ENCODE peak calls at places on chromosomes 7 and 10, in eight cellular contexts. H is transverse colon, M is H54, Y is body of pancreas, D is sigmoid colon, Z is HCT116, R is gastrocnemius medialis, T is prostate gland. G is an unnamed sample.

GRCh38 chr7:139112741-139113250 is 3.3 kb upstream of the ZC3HAV1 start:
- DNase-seq in H (no peak), M (no peak), Y (no peak), D (no peak), Z (no peak), R (no peak), T (no peak), G (no peak)

GRCh38 chr7:91249506-91250233 is 14.6 kb upstream of the FZD1 start:
- DNase-seq in H (no peak), M (peak; percentile 43), Y (no peak), D (no peak), Z (no peak), R (no peak), T (peak; percentile 19), G (no peak)

GRCh38 chr10:71804067-71804466 is 30.7 kb upstream of the VSIR start:
- DNase-seq in H (no peak), M (no peak), Y (no peak), D (no peak), Z (no peak), R (no peak), T (no peak), G (no peak)

GRCh38 chr10:68333905-68334431 is 1.2 kb upstream of the PBLD start:
- DNase-seq in H (no peak), M (no peak), Y (no peak), D (no peak), Z (no peak), R (no peak), T (no peak), G (peak; percentile 59)

GRCh38 chr7:122717356-122718089 is 14.8 kb upstream of the RNF148 start:
- DNase-seq in H (no peak), M (no peak), Y (no peak), D (no peak), Z (no peak), R (no peak), T (no peak), G (no peak)

GRCh38 chr7:47751068-47751467 is 169.2 kb upstream of the TNS3 start:
- DNase-seq in H (no peak), M (no peak), Y (no peak), D (no peak), Z (no peak), R (no peak), T (no peak), G (no peak)

GRCh38 chr7:21426286-21426957 is 1.5 kb upstream of the SP4 start:
- DNase-seq in H (no peak), M (no peak), Y (no peak), D (no peak), Z (no peak), R (no peak), T (no peak), G (peak; percentile 82)

GRCh38 chr7:136741941-136742340 is 126.5 kb upstream of the CHRM2 start:
- DNase-seq in H (no peak), M (no peak), Y (no peak), D (no peak), Z (no peak), R (no peak), T (no peak), G (no peak)

GRCh38 chr10:32210306-32211045 is 136.5 kb downstream of the EPC1 start:
- DNase-seq in H (peak; percentile 24), M (peak; percentile 42), Y (peak; percentile 22), D (no peak), Z (peak; percentile 74), R (no peak), T (no peak), G (peak; percentile 34)

GRCh38 chr10:78780551-78780961 is 288.2 kb upstream of the ZMIZ1 start:
- DNase-seq in H (no peak), M (no peak), Y (no peak), D (no peak), Z (no peak), R (peak; percentile 48), T (no peak), G (no peak)

GRCh38 chr10:7185367-7185690 is 225.5 kb downstream of the SFMBT2 start:
- DNase-seq in H (no peak), M (no peak), Y (no peak), D (no peak), Z (no peak), R (no peak), T (no peak), G (no peak)

GRCh38 chr10:71978476-71978875 is 14.3 kb downstream of the CHST3 start:
- DNase-seq in H (no peak), M (no peak), Y (no peak), D (no peak), Z (no peak), R (no peak), T (no peak), G (peak; percentile 38)

GRCh38 chr10:80157561-80157960 is 25.0 kb downstream of the PLAC9 start:
- DNase-seq in H (no peak), M (no peak), Y (no peak), D (peak; percentile 60), Z (no peak), R (no peak), T (no peak), G (no peak)

GRCh38 chr10:80160361-80161128 is 28.0 kb downstream of the PLAC9 start:
- DNase-seq in H (no peak), M (no peak), Y (no peak), D (no peak), Z (no peak), R (no peak), T (no peak), G (no peak)

GRCh38 chr10:80158598-80159127 is 26.1 kb downstream of the PLAC9 start:
- DNase-seq in H (peak; percentile 67), M (peak; percentile 89), Y (peak; percentile 45), D (peak; percentile 96), Z (peak; percentile 82), R (peak; percentile 89), T (peak; percentile 79), G (no peak)

GRCh38 chr10:80158126-80158525 is 25.6 kb downstream of the PLAC9 start:
- DNase-seq in H (no peak), M (no peak), Y (no peak), D (peak; percentile 64), Z (no peak), R (no peak), T (no peak), G (no peak)

GRCh38 chr10:80159166-80159888 is 26.8 kb downstream of the PLAC9 start:
- DNase-seq in H (no peak), M (no peak), Y (no peak), D (peak; percentile 50), Z (no peak), R (no peak), T (no peak), G (no peak)
- TF ChIP-seq POLR2A in H (no peak), M (no peak), Y (no peak), D (no peak), Z (no peak), R (no peak), T (no peak), G (no peak)

GRCh38 chr7:76353744-76354143 is 5.0 kb downstream of the YWHAG start:
- DNase-seq in H (no peak), M (no peak), Y (no peak), D (peak; percentile 52), Z (no peak), R (no peak), T (no peak), G (no peak)

GRCh38 chr7:76354981-76355730 is 3.6 kb downstream of the YWHAG start:
- DNase-seq in H (no peak), M (no peak), Y (no peak), D (peak; percentile 18), Z (no peak), R (no peak), T (no peak), G (no peak)

GRCh38 chr7:76356823-76357222 is 2.0 kb downstream of the YWHAG start:
- DNase-seq in H (peak; percentile 35), M (no peak), Y (no peak), D (peak; percentile 40), Z (no peak), R (peak; percentile 8), T (no peak), G (peak; percentile 74)

GRCh38 chr7:76356115-76356514 is 2.7 kb downstream of the YWHAG start:
- DNase-seq in H (no peak), M (no peak), Y (no peak), D (no peak), Z (no peak), R (no peak), T (no peak), G (no peak)

GRCh38 chr7:76354516-76354915 is 4.3 kb downstream of the YWHAG start:
- DNase-seq in H (no peak), M (no peak), Y (no peak), D (no peak), Z (no peak), R (no peak), T (no peak), G (no peak)
- TF ChIP-seq POLR2A in H (no peak), M (no peak), Y (no peak), D (no peak), Z (no peak), R (no peak), T (no peak), G (no peak)

DNA sequence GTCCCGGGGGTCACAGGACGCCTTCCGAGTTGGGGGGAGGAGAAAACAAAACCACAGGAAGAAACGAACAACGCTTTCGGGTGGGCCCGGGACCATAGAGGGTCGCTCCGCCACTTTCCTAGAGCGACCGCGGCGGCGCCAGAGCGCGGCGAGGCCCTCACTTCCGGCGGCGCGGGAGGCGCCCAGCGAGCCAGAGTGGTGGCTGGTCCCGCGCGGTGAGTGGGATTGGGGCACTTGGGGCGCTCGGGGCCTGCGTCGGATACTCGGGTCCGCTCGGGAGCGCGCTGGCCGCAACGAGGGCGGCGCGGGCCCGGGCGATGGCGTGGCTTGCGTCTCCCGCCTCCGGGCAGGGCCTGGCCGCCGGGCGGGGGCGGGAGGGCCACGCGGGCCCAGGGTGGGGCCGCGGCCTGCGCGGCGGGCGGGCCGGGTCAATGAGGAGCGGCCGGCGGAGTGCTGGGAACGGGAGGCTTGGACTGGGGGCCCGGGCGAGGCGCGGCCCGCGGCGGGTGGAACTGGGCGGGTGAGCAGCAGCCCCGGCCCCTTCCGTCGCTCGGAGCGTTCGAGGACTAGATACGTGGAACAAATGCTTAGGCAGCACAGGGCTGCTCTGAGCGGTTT is at the start of gene ZNF22:
- DNase-seq in H (peak; percentile 74), M (peak; percentile 45), Y (peak; percentile 65), D (peak; percentile 82), Z (no peak), R (peak; percentile 17), T (no peak), G (peak; percentile 88)
- TF ChIP-seq POLR2A in H (peak; percentile 35), M (peak; percentile 51), Y (no peak), D (peak; percentile 48), Z (no peak), R (no peak), T (peak; percentile 46), G (peak; percentile 44)

GRCh38 chr10:114172776-114173555 is 1.0 kb downstream of the CCDC186 start:
- DNase-seq in H (no peak), M (no peak), Y (no peak), D (no peak), Z (no peak), R (no peak), T (peak; percentile 21), G (no peak)

GRCh38 chr10:114175667-114176066 is 1.7 kb upstream of the CCDC186 start:
- DNase-seq in H (no peak), M (no peak), Y (no peak), D (no peak), Z (no peak), R (no peak), T (no peak), G (peak; percentile 8)

GRCh38 chr10:114172241-114172640 is 1.8 kb downstream of the CCDC186 start:
- DNase-seq in H (no peak), M (no peak), Y (no peak), D (no peak), Z (no peak), R (no peak), T (no peak), G (peak; percentile 15)

GRCh38 chr10:114174462-114175190 is 623 bp upstream of the CCDC186 start:
- DNase-seq in H (no peak), M (peak; percentile 24), Y (peak; percentile 59), D (peak; percentile 78), Z (no peak), R (peak; percentile 77), T (peak; percentile 65), G (no peak)

GRCh38 chr10:114173680-114174461 is at the start of gene CCDC186:
- DNase-seq in H (peak; percentile 99), M (peak; percentile 89), Y (peak; percentile 99), D (peak; percentile 96), Z (peak; percentile 97), R (peak; percentile 97), T (peak; percentile 99), G (peak; percentile 92)
- TF ChIP-seq POLR2A in H (peak; percentile 87), M (peak; percentile 82), Y (peak; percentile 92), D (peak; percentile 22), Z (peak; percentile 44), R (peak; percentile 81), T (peak; percentile 88), G (peak; percentile 81)

G was measured in erythroblast.